ENCODE peak calls at places on chromosomes 7 and 10, in seven cellular contexts. X is stimulated activated CD4-positive, alpha-beta T cell treated with anti-CD3 and anti-CD28 coated beads, Interleukin-2, amount 100 ng/mL, for 48 hours; M is BJ; P is SJSA1; V is GM04504; O is activated naive CD8-positive, alpha-beta T cell treated with anti-CD3 and anti-CD28 coated beads, Interleukin-2, amount 50 U/mL, for 16 hours; S is CD4-positive, alpha-beta T cell. Q is an unnamed sample.

GRCh38 chr7:51970961-51971655 is 654.5 kb upstream of the COBL start:
- DNase-seq in X (no peak), M (no peak), P (no peak), V (no peak), O (no peak), S (no peak), Q (no peak)

GRCh38 chr10:79344502-79345195 is 2.6 kb upstream of the PPIF start:
- DNase-seq in X (no peak), M (no peak), P (no peak), V (no peak), O (no peak), S (no peak), Q (peak; percentile 44)

GRCh38 chr10:118911361-118911760 is 118.2 kb upstream of the NANOS1 start:
- DNase-seq in X (no peak), M (no peak), P (no peak), V (no peak), O (no peak), S (no peak), Q (no peak)

GRCh38 chr7:122727759-122728158 is 25.0 kb upstream of the RNF148 start:
- DNase-seq in X (no peak), M (no peak), P (no peak), V (no peak), O (no peak), S (no peak), Q (no peak)

GRCh38 chr10:84842593-84842992 is 514.2 kb downstream of the CCSER2 start:
- DNase-seq in X (no peak), M (no peak), P (no peak), V (no peak), O (no peak), S (no peak), Q (no peak)

GRCh38 chr10:133134411-133135115 is 25.5 kb upstream of the KNDC1 start:
- DNase-seq in X (no peak), M (no peak), P (no peak), V (no peak), O (no peak), S (no peak), Q (no peak)

GRCh38 chr10:35574924-35575352 is 30.2 kb upstream of the GJD4 start:
- DNase-seq in X (no peak), M (peak; percentile 31), P (peak; percentile 90), V (no peak), O (no peak), S (no peak), Q (no peak)

GRCh38 chr10:7647062-7647664 is 19.6 kb downstream of the ITIH5 start:
- DNase-seq in X (no peak), M (no peak), P (no peak), V (no peak), O (no peak), S (no peak), Q (no peak)

GRCh38 chr7:113120647-113121046 is 2.3 kb upstream of the SMIM30 start:
- DNase-seq in X (no peak), M (no peak), P (no peak), V (no peak), O (no peak), S (no peak), Q (no peak)

GRCh38 chr10:97612386-97612785 is 20.9 kb downstream of the MORN4 start:
- DNase-seq in X (no peak), M (no peak), P (no peak), V (peak; percentile 32), O (no peak), S (no peak), Q (no peak)

GRCh38 chr7:2637505-2638223 is 5.9 kb downstream of the TTYH3 start:
- DNase-seq in X (no peak), M (no peak), P (no peak), V (no peak), O (no peak), S (no peak), Q (no peak)

GRCh38 chr7:150388306-150388705 is 9.2 kb downstream of the ZNF775 start:
- DNase-seq in X (no peak), M (no peak), P (no peak), V (no peak), O (no peak), S (no peak), Q (no peak)

GRCh38 chr7:23462846-23463245 is 7.4 kb downstream of the IGF2BP3 start:
- DNase-seq in X (no peak), M (no peak), P (no peak), V (no peak), O (no peak), S (no peak), Q (no peak)

GRCh38 chr10:13978844-13979227 is 351.9 kb downstream of the FRMD4A start:
- DNase-seq in X (no peak), M (no peak), P (no peak), V (no peak), O (no peak), S (no peak), Q (no peak)

GRCh38 chr7:29139191-29139590 is 7.1 kb downstream of the CPVL start:
- DNase-seq in X (no peak), M (no peak), P (no peak), V (no peak), O (no peak), S (no peak), Q (no peak)

GRCh38 chr10:69958232-69958902 is 94.3 kb upstream of the MACROH2A2 start:
- DNase-seq in X (peak; percentile 9), M (no peak), P (peak; percentile 46), V (peak; percentile 36), O (no peak), S (no peak), Q (peak; percentile 15)

GRCh38 chr7:152137476-152138025 is 112.1 kb downstream of the GALNT11 start:
- DNase-seq in X (no peak), M (no peak), P (no peak), V (no peak), O (no peak), S (no peak), Q (no peak)

GRCh38 chr7:149885191-149886017 is 11.6 kb downstream of the ATP6V0E2 start:
- DNase-seq in X (no peak), M (no peak), P (no peak), V (no peak), O (no peak), S (no peak), Q (no peak)

GRCh38 chr7:42746226-42746625 is 165.6 kb downstream of the C7orf25 start:
- DNase-seq in X (no peak), M (no peak), P (no peak), V (no peak), O (no peak), S (no peak), Q (no peak)

GRCh38 chr10:132054564-132054963 is 11.2 kb upstream of the JAKMIP3 start:
- DNase-seq in X (no peak), M (no peak), P (no peak), V (no peak), O (no peak), S (no peak), Q (no peak)

GRCh38 chr7:28052933-28053332 is 127.7 kb downstream of the JAZF1 start:
- DNase-seq in X (no peak), M (no peak), P (no peak), V (no peak), O (no peak), S (no peak), Q (no peak)

GRCh38 chr7:40579401-40579800 is 444.6 kb downstream of the SUGCT start:
- DNase-seq in X (no peak), M (no peak), P (peak; percentile 57), V (no peak), O (no peak), S (no peak), Q (no peak)

GRCh38 chr7:36301914-36302771 is 87.5 kb upstream of the ANLN start:
- DNase-seq in X (no peak), M (no peak), P (peak; percentile 79), V (no peak), O (no peak), S (no peak), Q (no peak)

GRCh38 chr10:43878386-43878785 is 229.7 kb upstream of the ZNF32 start:
- DNase-seq in X (no peak), M (no peak), P (peak; percentile 88), V (no peak), O (no peak), S (no peak), Q (no peak)

GRCh38 chr7:110943686-110944350 is 147.1 kb upstream of the LRRN3 start:
- DNase-seq in X (no peak), M (peak; percentile 83), P (no peak), V (peak; percentile 21), O (no peak), S (no peak), Q (no peak)

GRCh38 chr10:66291133-66291532 is 634.7 kb upstream of the LRRTM3 start:
- DNase-seq in X (no peak), M (no peak), P (no peak), V (no peak), O (no peak), S (no peak), Q (no peak)